ENCODE peak calls at places on chromosomes 16 and 17, in four cellular contexts. One of them, this sample, is unnamed.

GRCh38 chr16:19116711-19117449 is 3.1 kb downstream of the ITPRIPL2 start:
- DNase-seq in activated gamma-delta T cell treated with anti-CD3 and anti-CD28 coated beads, Interleukin-2, amount 50 U/mL, for 16 hours: no peak
- DNase-seq in hypothalamus: no peak
- DNase-seq in HL-60: peak; percentile 24
- DNase-seq in this sample: no peak

GRCh38 chr16:86798247-86799041 is 220.1 kb downstream of the FOXL1 start:
- DNase-seq in activated gamma-delta T cell treated with anti-CD3 and anti-CD28 coated beads, Interleukin-2, amount 50 U/mL, for 16 hours: no peak
- DNase-seq in hypothalamus: no peak
- DNase-seq in HL-60: no peak
- DNase-seq in this sample: no peak

GRCh38 chr17:21280081-21280518 is 4.4 kb upstream of the MAP2K3 start:
- DNase-seq in activated gamma-delta T cell treated with anti-CD3 and anti-CD28 coated beads, Interleukin-2, amount 50 U/mL, for 16 hours: peak; percentile 85
- DNase-seq in hypothalamus: peak; percentile 39
- DNase-seq in HL-60: peak; percentile 90
- DNase-seq in this sample: peak; percentile 70

GRCh38 chr17:42387663-42388380 is 420 bp downstream of the STAT3 start:
- DNase-seq in activated gamma-delta T cell treated with anti-CD3 and anti-CD28 coated beads, Interleukin-2, amount 50 U/mL, for 16 hours: peak; percentile 14
- DNase-seq in hypothalamus: no peak
- DNase-seq in HL-60: peak; percentile 64
- DNase-seq in this sample: peak; percentile 55

GRCh38 chr16:4004206-4004605 is 112.0 kb downstream of the ADCY9 start:
- DNase-seq in activated gamma-delta T cell treated with anti-CD3 and anti-CD28 coated beads, Interleukin-2, amount 50 U/mL, for 16 hours: no peak
- DNase-seq in hypothalamus: no peak
- DNase-seq in HL-60: no peak
- DNase-seq in this sample: no peak

GRCh38 chr17:5873781-5874180 is 196.4 kb upstream of the WSCD1 start:
- DNase-seq in activated gamma-delta T cell treated with anti-CD3 and anti-CD28 coated beads, Interleukin-2, amount 50 U/mL, for 16 hours: no peak
- DNase-seq in hypothalamus: no peak
- DNase-seq in HL-60: no peak
- DNase-seq in this sample: no peak

GRCh38 chr17:76491271-76492184 is 9.7 kb downstream of the RHBDF2 start:
- DNase-seq in activated gamma-delta T cell treated with anti-CD3 and anti-CD28 coated beads, Interleukin-2, amount 50 U/mL, for 16 hours: no peak
- DNase-seq in hypothalamus: no peak
- DNase-seq in HL-60: peak; percentile 61
- DNase-seq in this sample: no peak

GRCh38 chr17:17042851-17043667 is 802 bp downstream of the MPRIP start:
- DNase-seq in activated gamma-delta T cell treated with anti-CD3 and anti-CD28 coated beads, Interleukin-2, amount 50 U/mL, for 16 hours: no peak
- DNase-seq in hypothalamus: no peak
- DNase-seq in HL-60: no peak
- DNase-seq in this sample: no peak

GRCh38 chr17:50922107-50922506 is 56.0 kb upstream of the TOB1 start:
- DNase-seq in activated gamma-delta T cell treated with anti-CD3 and anti-CD28 coated beads, Interleukin-2, amount 50 U/mL, for 16 hours: no peak
- DNase-seq in hypothalamus: no peak
- DNase-seq in HL-60: no peak
- DNase-seq in this sample: no peak

GRCh38 chr17:80780381-80781187 is 211.1 kb upstream of the CHMP6 start:
- DNase-seq in activated gamma-delta T cell treated with anti-CD3 and anti-CD28 coated beads, Interleukin-2, amount 50 U/mL, for 16 hours: no peak
- DNase-seq in hypothalamus: no peak
- DNase-seq in HL-60: peak; percentile 17
- DNase-seq in this sample: no peak

GRCh38 chr17:35368086-35368824 is 5.2 kb downstream of the SLFN11 start:
- DNase-seq in activated gamma-delta T cell treated with anti-CD3 and anti-CD28 coated beads, Interleukin-2, amount 50 U/mL, for 16 hours: peak; percentile 0
- DNase-seq in hypothalamus: no peak
- DNase-seq in HL-60: peak; percentile 87
- DNase-seq in this sample: peak; percentile 38

GRCh38 chr16:75340715-75341500 is 89.5 kb upstream of the BCAR1 start:
- DNase-seq in activated gamma-delta T cell treated with anti-CD3 and anti-CD28 coated beads, Interleukin-2, amount 50 U/mL, for 16 hours: no peak
- DNase-seq in hypothalamus: no peak
- DNase-seq in HL-60: no peak
- DNase-seq in this sample: no peak

GRCh38 chr17:44971776-44972483 is 3.8 kb upstream of the C1QL1 start:
- DNase-seq in activated gamma-delta T cell treated with anti-CD3 and anti-CD28 coated beads, Interleukin-2, amount 50 U/mL, for 16 hours: peak; percentile 28
- DNase-seq in hypothalamus: no peak
- DNase-seq in HL-60: no peak
- DNase-seq in this sample: peak; percentile 13

GRCh38 chr16:7376227-7376626 is 43.6 kb downstream of the RBFOX1 start:
- DNase-seq in activated gamma-delta T cell treated with anti-CD3 and anti-CD28 coated beads, Interleukin-2, amount 50 U/mL, for 16 hours: no peak
- DNase-seq in hypothalamus: no peak
- DNase-seq in HL-60: no peak
- DNase-seq in this sample: no peak

GRCh38 chr16:52498640-52499039 is 48.3 kb downstream of the TOX3 start:
- DNase-seq in activated gamma-delta T cell treated with anti-CD3 and anti-CD28 coated beads, Interleukin-2, amount 50 U/mL, for 16 hours: no peak
- DNase-seq in hypothalamus: no peak
- DNase-seq in HL-60: no peak
- DNase-seq in this sample: peak; percentile 10

GRCh38 chr16:88936913-88937666 is 39.9 kb downstream of the CBFA2T3 start:
- DNase-seq in activated gamma-delta T cell treated with anti-CD3 and anti-CD28 coated beads, Interleukin-2, amount 50 U/mL, for 16 hours: no peak
- DNase-seq in hypothalamus: no peak
- DNase-seq in HL-60: no peak
- DNase-seq in this sample: no peak

GRCh38 chr17:31294839-31295488 is 2.1 kb downstream of the OMG start:
- DNase-seq in activated gamma-delta T cell treated with anti-CD3 and anti-CD28 coated beads, Interleukin-2, amount 50 U/mL, for 16 hours: no peak
- DNase-seq in hypothalamus: no peak
- DNase-seq in HL-60: no peak
- DNase-seq in this sample: no peak

GRCh38 chr17:82302498-82302963 is 14.9 kb downstream of the CD7 start:
- DNase-seq in activated gamma-delta T cell treated with anti-CD3 and anti-CD28 coated beads, Interleukin-2, amount 50 U/mL, for 16 hours: no peak
- DNase-seq in hypothalamus: no peak
- DNase-seq in HL-60: no peak
- DNase-seq in this sample: no peak

GRCh38 chr16:50735629-50736122 is 6.2 kb upstream of the CYLD start:
- DNase-seq in activated gamma-delta T cell treated with anti-CD3 and anti-CD28 coated beads, Interleukin-2, amount 50 U/mL, for 16 hours: no peak
- DNase-seq in hypothalamus: no peak
- DNase-seq in HL-60: no peak
- DNase-seq in this sample: no peak